ENCODE peak calls at places on chromosomes 11 and 22, in four cellular contexts. O is K562, R is A549, Z is GM12878. P is an unnamed sample.

GRCh38 chr11:73070653-73071052 is 71.5 kb downstream of the FCHSD2 start:
- DNase-seq in Z (no peak), O (no peak), R (no peak), P (no peak)

GRCh38 chr11:130181295-130182272 is 22.0 kb downstream of the ST14 start:
- DNase-seq in R (peak; percentile 46), Z (no peak), O (no peak), P (no peak)

GRCh38 chr11:2933376-2934056 is 4.3 kb upstream of the PHLDA2 start:
- DNase-seq in O (no peak), Z (peak; percentile 21), R (peak; percentile 85), P (peak; percentile 89)

GRCh38 chr11:100340416-100341323 is 346.4 kb upstream of the ARHGAP42 start:
- DNase-seq in R (no peak), O (no peak), Z (no peak), P (no peak)

GRCh38 chr22:27761652-27762051 is 39.9 kb downstream of the MN1 start:
- DNase-seq in Z (no peak), O (no peak), R (no peak), P (no peak)

GRCh38 chr11:129639300-129639699 is 176.3 kb upstream of the TMEM45B start:
- DNase-seq in O (no peak), Z (no peak), R (peak; percentile 72), P (peak; percentile 96)

GRCh38 chr11:128146926-128147605 is 440.3 kb downstream of the ETS1 start:
- DNase-seq in R (no peak), Z (no peak), O (no peak), P (no peak)

GRCh38 chr22:26642465-26643367 is 14.7 kb upstream of the MIAT start:
- DNase-seq in R (no peak), O (peak; percentile 61), Z (no peak), P (no peak)

GRCh38 chr11:100152751-100153150 is 534.3 kb upstream of the ARHGAP42 start:
- DNase-seq in O (no peak), R (no peak), Z (no peak), P (no peak)

GRCh38 chr11:67022341-67022933 is 497 bp upstream of the SYT12 start:
- DNase-seq in Z (no peak), R (peak; percentile 45), O (no peak), P (peak; percentile 75)

GRCh38 chr11:114215871-114216803 is 80.1 kb upstream of the NNMT start:
- DNase-seq in Z (no peak), O (peak; percentile 85), R (no peak), P (no peak)

GRCh38 chr11:13463779-13464290 is 813 bp upstream of the BTBD10 start:
- DNase-seq in R (no peak), O (no peak), Z (no peak), P (no peak)

GRCh38 chr22:31378123-31378522 is 21.3 kb upstream of the DRG1 start:
- DNase-seq in Z (no peak), O (no peak), R (no peak), P (no peak)

GRCh38 chr22:48658246-48658645 is 1169.4 kb downstream of the BRD1 start:
- DNase-seq in O (no peak), Z (no peak), R (no peak), P (no peak)

GRCh38 chr22:26448941-26449340 is 19.9 kb downstream of the ASPHD2 start:
- DNase-seq in O (no peak), R (no peak), Z (no peak), P (no peak)

GRCh38 chr22:33579448-33580093 is 340.7 kb downstream of the LARGE1 start:
- DNase-seq in O (peak; percentile 30), R (peak; percentile 68), Z (no peak), P (peak; percentile 1)

GRCh38 chr11:86670179-86670578 is 2.2 kb downstream of the ME3 start:
- DNase-seq in R (no peak), Z (no peak), O (no peak), P (no peak)

GRCh38 chr11:16969010-16970004 is 44.9 kb downstream of the PLEKHA7 start:
- DNase-seq in Z (no peak), R (no peak), O (no peak), P (no peak)

GRCh38 chr22:49812838-49813237 is 14.8 kb downstream of the BRD1 start:
- DNase-seq in R (no peak), O (no peak), Z (no peak), P (no peak)

GRCh38 chr11:1702506-1702905 is 5.5 kb downstream of the KRTAP5-6 start:
- DNase-seq in Z (no peak), R (no peak), O (no peak), P (no peak)

GRCh38 chr22:45096256-45096907 is 67.3 kb upstream of the NUP50 start:
- DNase-seq in R (peak; percentile 60), O (peak; percentile 54), Z (no peak), P (peak; percentile 47)

GRCh38 chr22:29083576-29084566 is 11.0 kb downstream of the KREMEN1 start:
- DNase-seq in O (no peak), R (no peak), Z (no peak), P (no peak)

GRCh38 chr11:82738116-82738515 is 4.5 kb upstream of the FAM181B start:
- DNase-seq in O (no peak), Z (no peak), R (no peak), P (no peak)

GRCh38 chr22:27224485-27225364 is 567.3 kb downstream of the MIAT start:
- DNase-seq in R (no peak), O (no peak), Z (no peak), P (no peak)

GRCh38 chr11:106156290-106156937 is 79.0 kb downstream of the AASDHPPT start:
- DNase-seq in Z (peak; percentile 12), O (peak; percentile 19), R (peak; percentile 47), P (peak; percentile 26)

GRCh38 chr11:79482800-79483199 is 42.0 kb upstream of the TENM4 start:
- DNase-seq in O (no peak), R (no peak), Z (peak; percentile 72), P (no peak)

GRCh38 chr11:35348898-35349687 is 70.3 kb downstream of the SLC1A2 start:
- DNase-seq in O (no peak), Z (no peak), R (no peak), P (no peak)

GRCh38 chr11:99068832-99069231 is 48.1 kb downstream of the CNTN5 start:
- DNase-seq in Z (no peak), O (no peak), R (no peak), P (no peak)

GRCh38 chr11:37560346-37560745 is 962.3 kb upstream of the RAG2 start:
- DNase-seq in O (no peak), Z (no peak), R (no peak), P (no peak)

GRCh38 chr11:19573666-19574065 is 139.0 kb upstream of the NAV2 start:
- DNase-seq in R (no peak), Z (no peak), O (no peak), P (no peak)

GRCh38 chr22:41146573-41146972 is 54.2 kb downstream of the EP300 start:
- DNase-seq in O (no peak), R (peak; percentile 5), Z (no peak), P (no peak)

GRCh38 chr11:73228268-73229134 is 10.4 kb downstream of the P2RY2 start:
- DNase-seq in R (no peak), O (no peak), Z (no peak), P (no peak)

GRCh38 chr22:43000441-43001175 is 14.3 kb downstream of the PACSIN2 start:
- DNase-seq in O (no peak), Z (no peak), R (no peak), P (no peak)

GRCh38 chr11:11786771-11787170 is 55.0 kb upstream of the USP47 start:
- DNase-seq in Z (no peak), O (peak; percentile 27), R (peak; percentile 47), P (no peak)

DNA sequence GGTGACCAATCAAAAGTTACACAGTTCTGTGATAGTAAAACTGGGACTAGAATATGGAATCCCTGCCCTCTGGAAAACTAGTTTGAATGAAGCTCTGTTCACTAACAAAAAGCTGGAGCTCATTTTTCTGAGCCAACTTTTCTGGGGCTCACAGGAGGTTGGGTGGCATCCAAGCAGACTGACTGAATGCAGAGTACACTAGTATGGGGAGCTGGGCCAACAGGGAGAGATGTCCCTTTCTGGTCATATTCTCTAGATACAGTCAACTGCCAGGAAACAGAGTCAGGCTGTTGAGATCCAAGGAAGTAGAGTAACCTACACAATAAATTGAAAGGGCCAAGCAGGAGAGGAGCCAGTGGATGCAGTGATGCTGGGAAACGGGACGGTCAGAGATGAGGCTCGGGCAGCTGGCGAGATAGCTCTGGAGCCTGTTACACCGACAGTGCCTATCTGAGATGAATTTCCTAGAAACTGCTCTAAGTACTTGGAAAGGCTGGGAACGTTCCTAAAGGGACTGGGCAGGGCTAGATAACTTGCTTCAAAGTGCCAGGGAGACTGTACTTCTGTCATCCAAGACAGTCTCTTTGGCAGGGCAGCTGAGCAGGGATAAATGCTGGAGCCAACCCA is 71.1 kb downstream of the LARGE2 start:
- DNase-seq in R (no peak), O (peak; percentile 48), Z (no peak), P (no peak)
- TF ChIP-seq CEBPB in R (no peak), O (no peak), Z (no peak), P (no peak)

GRCh38 chr11:125514336-125515101 is 18.5 kb upstream of the FEZ1 start:
- DNase-seq in O (no peak), R (no peak), Z (peak; percentile 92), P (no peak)
- TF ChIP-seq CEBPB in O (peak; percentile 94), R (no peak), Z (no peak), P (no peak)

DNA sequence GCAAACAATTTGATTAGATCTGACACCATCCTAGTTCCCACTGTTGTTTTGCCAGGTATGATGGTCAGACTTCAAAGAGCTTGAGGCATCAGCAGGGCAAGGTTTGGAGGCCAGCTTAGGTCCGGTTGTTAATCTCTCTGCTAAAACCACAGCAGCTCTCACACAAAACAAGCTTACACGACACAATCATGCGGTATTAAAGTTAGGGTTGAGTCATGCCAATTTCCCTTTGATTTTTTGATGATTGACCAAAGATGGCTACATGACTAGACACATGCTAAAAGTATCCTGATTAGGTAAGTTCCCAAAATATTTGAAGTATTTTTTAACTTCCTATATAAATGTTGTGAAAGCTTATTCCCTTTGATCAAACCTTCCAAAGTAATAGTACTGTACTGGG is 145.9 kb downstream of the ELP4 start:
- DNase-seq in R (peak; percentile 60), Z (no peak), O (no peak), P (peak; percentile 84)
- TF ChIP-seq CEBPB in R (peak; percentile 24), Z (no peak), O (no peak), P (peak; percentile 75)

GRCh38 chr22:39623603-39624500 is 53.3 kb downstream of the CACNA1I start:
- DNase-seq in O (no peak), Z (no peak), R (no peak), P (no peak)

GRCh38 chr22:39627865-39628562 is 57.5 kb downstream of the CACNA1I start:
- DNase-seq in Z (no peak), O (peak; percentile 27), R (no peak), P (no peak)

GRCh38 chr22:39627208-39627607 is 56.7 kb downstream of the CACNA1I start:
- DNase-seq in Z (no peak), O (no peak), R (no peak), P (no peak)

GRCh38 chr22:39624501-39624821 is 53.9 kb downstream of the CACNA1I start:
- DNase-seq in O (no peak), R (no peak), Z (no peak), P (no peak)

GRCh38 chr22:39625554-39626537 is 55.3 kb downstream of the CACNA1I start:
- DNase-seq in Z (no peak), R (no peak), O (peak; percentile 73), P (no peak)
- TF ChIP-seq CEBPB in Z (no peak), R (no peak), O (no peak), P (no peak)